ENCODE peak calls at places on chromosomes 6 and 20, in four cellular contexts. One of them, this sample, is unnamed.

GRCh38 chr6:7051780-7052440 is 55.9 kb upstream of the RREB1 start:
- DNase-seq in K562: no peak
- DNase-seq in SK-N-SH: peak; percentile 64
- DNase-seq in GM12878: no peak
- DNase-seq in this sample: peak; percentile 73

GRCh38 chr6:85498596-85499258 is 48.8 kb downstream of the NT5E start:
- DNase-seq in SK-N-SH: no peak
- DNase-seq in K562: no peak
- DNase-seq in GM12878: no peak
- DNase-seq in this sample: no peak

GRCh38 chr6:164109770-164110140 is 695.2 kb downstream of the QKI start:
- DNase-seq in GM12878: no peak
- DNase-seq in K562: peak; percentile 41
- DNase-seq in SK-N-SH: no peak
- DNase-seq in this sample: peak; percentile 49

GRCh38 chr6:46279874-46280273 is 109.1 kb upstream of the ENPP5 start:
- DNase-seq in SK-N-SH: no peak
- DNase-seq in K562: no peak
- DNase-seq in GM12878: no peak
- DNase-seq in this sample: no peak

GRCh38 chr20:8432435-8433148 is 300.5 kb downstream of the PLCB1 start:
- DNase-seq in GM12878: no peak
- DNase-seq in K562: no peak
- DNase-seq in SK-N-SH: peak; percentile 49
- DNase-seq in this sample: no peak

GRCh38 chr6:15341311-15341710 is 95.4 kb downstream of the JARID2 start:
- DNase-seq in SK-N-SH: no peak
- DNase-seq in GM12878: no peak
- DNase-seq in K562: no peak
- DNase-seq in this sample: no peak

GRCh38 chr6:117911660-117912059 is 4.6 kb downstream of the SLC35F1 start:
- DNase-seq in K562: no peak
- DNase-seq in GM12878: no peak
- DNase-seq in SK-N-SH: no peak
- DNase-seq in this sample: no peak

GRCh38 chr20:59828478-59829414 is 104.7 kb downstream of the SYCP2 start:
- DNase-seq in K562: no peak
- DNase-seq in GM12878: no peak
- DNase-seq in SK-N-SH: peak; percentile 50
- DNase-seq in this sample: no peak

GRCh38 chr6:149190228-149190831 is 127.2 kb upstream of the TAB2 start:
- DNase-seq in SK-N-SH: no peak
- DNase-seq in K562: no peak
- DNase-seq in GM12878: no peak
- DNase-seq in this sample: peak; percentile 80

GRCh38 chr6:166862287-166862977 is 93.9 kb downstream of the RNASET2 start:
- DNase-seq in SK-N-SH: peak; percentile 93
- DNase-seq in K562: no peak
- DNase-seq in GM12878: no peak
- DNase-seq in this sample: peak; percentile 77

GRCh38 chr6:12017263-12017662 is 5.2 kb downstream of the HIVEP1 start:
- DNase-seq in K562: no peak
- DNase-seq in GM12878: no peak
- DNase-seq in SK-N-SH: no peak
- DNase-seq in this sample: no peak

GRCh38 chr20:6767536-6768227 is at the start of gene BMP2:
- DNase-seq in SK-N-SH: peak; percentile 82
- DNase-seq in K562: peak; percentile 10
- DNase-seq in GM12878: no peak
- DNase-seq in this sample: peak; percentile 53

GRCh38 chr20:43863330-43863729 is 51.3 kb upstream of the TOX2 start:
- DNase-seq in GM12878: no peak
- DNase-seq in K562: no peak
- DNase-seq in SK-N-SH: no peak
- DNase-seq in this sample: no peak

GRCh38 chr6:6688283-6688682 is 99.8 kb downstream of the LY86 start:
- DNase-seq in GM12878: no peak
- DNase-seq in SK-N-SH: no peak
- DNase-seq in K562: no peak
- DNase-seq in this sample: no peak

GRCh38 chr20:52959125-52959524 is 13.0 kb upstream of the TSHZ2 start:
- DNase-seq in SK-N-SH: peak; percentile 78
- DNase-seq in K562: peak; percentile 28
- DNase-seq in GM12878: no peak
- DNase-seq in this sample: no peak

GRCh38 chr6:106910999-106911949 is 63.3 kb downstream of the CD24 start:
- DNase-seq in K562: no peak
- DNase-seq in GM12878: no peak
- DNase-seq in SK-N-SH: no peak
- DNase-seq in this sample: no peak

GRCh38 chr20:64102647-64103354 is 4.6 kb downstream of the NPBWR2 start:
- DNase-seq in SK-N-SH: no peak
- DNase-seq in K562: no peak
- DNase-seq in GM12878: no peak
- DNase-seq in this sample: peak; percentile 71

GRCh38 chr6:10690651-10691445 is 3.6 kb downstream of the C6orf52 start:
- DNase-seq in GM12878: no peak
- DNase-seq in K562: no peak
- DNase-seq in SK-N-SH: no peak
- DNase-seq in this sample: no peak

GRCh38 chr6:151445482-151445881 is 6.4 kb downstream of the RMND1 start:
- DNase-seq in SK-N-SH: no peak
- DNase-seq in GM12878: no peak
- DNase-seq in K562: no peak
- DNase-seq in this sample: no peak

GRCh38 chr6:5061152-5061551 is 24.0 kb upstream of the PPP1R3G start:
- DNase-seq in K562: no peak
- DNase-seq in SK-N-SH: no peak
- DNase-seq in GM12878: no peak
- DNase-seq in this sample: no peak

GRCh38 chr6:107323133-107323785 is 136.1 kb downstream of the PDSS2 start:
- DNase-seq in SK-N-SH: no peak
- DNase-seq in GM12878: no peak
- DNase-seq in K562: no peak
- DNase-seq in this sample: no peak

GRCh38 chr6:116397960-116398359 is 27.2 kb downstream of the DSE start:
- DNase-seq in GM12878: no peak
- DNase-seq in K562: no peak
- DNase-seq in SK-N-SH: no peak
- DNase-seq in this sample: no peak

GRCh38 chr6:118902731-118903130 is 8.8 kb downstream of the ASF1A start:
- DNase-seq in K562: no peak
- DNase-seq in GM12878: no peak
- DNase-seq in SK-N-SH: no peak
- DNase-seq in this sample: no peak

GRCh38 chr6:9494864-9495263 is 920.0 kb downstream of the TFAP2A start:
- DNase-seq in SK-N-SH: no peak
- DNase-seq in GM12878: no peak
- DNase-seq in K562: no peak
- DNase-seq in this sample: no peak

GRCh38 chr6:77462359-77463307 is 658 bp downstream of the HTR1B start:
- DNase-seq in K562: no peak
- DNase-seq in GM12878: no peak
- DNase-seq in SK-N-SH: no peak
- DNase-seq in this sample: peak; percentile 54

GRCh38 chr6:142833054-142833453 is 111.9 kb downstream of the HIVEP2 start:
- DNase-seq in K562: no peak
- DNase-seq in SK-N-SH: no peak
- DNase-seq in GM12878: no peak
- DNase-seq in this sample: no peak

GRCh38 chr20:17712201-17712600 is 12.4 kb downstream of the BANF2 start:
- DNase-seq in GM12878: no peak
- DNase-seq in K562: no peak
- DNase-seq in SK-N-SH: no peak
- DNase-seq in this sample: no peak

GRCh38 chr20:60729119-60729900 is 522.8 kb upstream of the CDH4 start:
- DNase-seq in K562: no peak
- DNase-seq in GM12878: no peak
- DNase-seq in SK-N-SH: no peak
- DNase-seq in this sample: peak; percentile 26

GRCh38 chr6:146543940-146544661 is 468 bp downstream of the RAB32 start:
- DNase-seq in SK-N-SH: no peak
- DNase-seq in GM12878: no peak
- DNase-seq in K562: no peak
- DNase-seq in this sample: peak; percentile 27

GRCh38 chr20:18224968-18225568 is 63.3 kb upstream of the ZNF133 start:
- DNase-seq in K562: no peak
- DNase-seq in SK-N-SH: peak; percentile 28
- DNase-seq in GM12878: no peak
- DNase-seq in this sample: no peak

GRCh38 chr6:15249371-15250019 is 3.6 kb downstream of the JARID2 start:
- DNase-seq in SK-N-SH: no peak
- DNase-seq in GM12878: no peak
- DNase-seq in K562: no peak
- DNase-seq in this sample: no peak

GRCh38 chr6:35633579-35634089 is 55.1 kb downstream of the FKBP5 start:
- DNase-seq in GM12878: no peak
- DNase-seq in SK-N-SH: no peak
- DNase-seq in K562: no peak
- DNase-seq in this sample: no peak

GRCh38 chr6:110178626-110179405 is 654 bp downstream of the WASF1 start:
- DNase-seq in GM12878: no peak
- DNase-seq in SK-N-SH: peak; percentile 72
- DNase-seq in K562: peak; percentile 34
- DNase-seq in this sample: peak; percentile 28

GRCh38 chr6:168828800-168829199 is 387.8 kb downstream of the SMOC2 start:
- DNase-seq in GM12878: no peak
- DNase-seq in SK-N-SH: no peak
- DNase-seq in K562: no peak
- DNase-seq in this sample: no peak

GRCh38 chr20:14583413-14583812 is 246.0 kb upstream of the FLRT3 start:
- DNase-seq in SK-N-SH: no peak
- DNase-seq in K562: no peak
- DNase-seq in GM12878: no peak
- DNase-seq in this sample: no peak

GRCh38 chr6:20306491-20306890 is 94.2 kb upstream of the MBOAT1 start:
- DNase-seq in K562: no peak
- DNase-seq in GM12878: no peak
- DNase-seq in SK-N-SH: no peak
- DNase-seq in this sample: peak; percentile 31

DNA sequence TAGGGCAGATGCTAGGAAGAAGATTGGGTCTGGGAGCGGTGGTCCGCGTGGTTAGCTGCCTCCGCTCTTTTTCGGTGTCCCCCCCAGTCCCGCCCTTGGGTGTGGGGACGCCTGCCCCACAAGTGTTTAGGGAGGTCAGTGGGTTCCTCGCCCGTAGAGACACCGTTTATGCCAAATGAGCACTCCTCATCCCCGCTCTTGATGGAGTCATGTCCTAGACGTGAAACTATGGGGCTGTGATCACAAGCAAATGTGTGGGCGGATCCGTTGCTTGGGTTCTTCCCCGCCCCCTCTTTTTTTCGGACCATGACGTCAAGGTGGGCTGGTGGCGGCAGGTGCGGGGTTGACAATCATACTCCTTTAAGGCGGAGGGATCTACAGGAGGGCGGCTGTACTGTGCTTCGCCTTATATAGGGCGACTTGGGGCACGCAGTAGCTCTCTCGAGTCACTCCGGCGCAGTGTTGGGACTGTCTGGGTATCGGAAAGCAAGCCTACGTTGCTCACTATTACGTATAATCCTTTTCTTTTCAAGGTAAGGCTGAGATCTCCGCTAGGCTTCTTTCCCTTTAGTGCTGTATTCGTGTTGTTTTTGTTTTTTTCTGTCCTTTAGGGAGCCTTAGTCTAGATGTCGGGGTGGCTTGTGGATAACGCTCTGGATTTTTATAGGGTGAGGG is at the start of gene HSP90AB1:
- DNase-seq in SK-N-SH: peak; percentile 94
- DNase-seq in GM12878: peak; percentile 96
- DNase-seq in K562: peak; percentile 98
- DNase-seq in this sample: peak; percentile 93
- TF ChIP-seq USF1 in SK-N-SH: no peak
- TF ChIP-seq USF1 in GM12878: no peak
- TF ChIP-seq USF1 in K562: peak; percentile 46
- TF ChIP-seq USF1 in this sample: no peak

DNA sequence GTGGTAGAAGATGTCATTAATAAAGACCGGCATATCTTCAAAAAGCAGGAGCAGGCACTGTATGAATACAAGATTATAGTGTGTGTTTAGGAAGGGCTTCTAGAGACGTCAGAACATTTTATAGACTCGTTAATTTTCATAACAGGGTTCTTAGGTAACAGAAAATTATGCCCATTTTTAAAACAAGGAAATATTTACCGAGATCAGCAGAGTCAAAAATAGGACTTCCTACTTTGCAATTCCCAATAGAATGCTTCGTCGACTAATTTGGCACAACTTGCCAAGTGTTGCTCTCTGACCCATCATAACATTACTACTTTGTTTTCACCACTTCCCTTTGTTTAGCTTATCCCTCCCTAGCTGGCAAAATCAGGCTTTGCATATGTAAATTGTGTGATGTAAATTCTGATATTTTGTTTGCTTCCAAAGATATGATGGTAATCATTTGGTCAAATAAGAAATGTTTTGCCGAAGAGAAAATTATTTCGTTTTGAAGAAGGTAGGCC is 903 bp upstream of the RANBP9 start:
- DNase-seq in GM12878: no peak
- DNase-seq in K562: no peak
- DNase-seq in SK-N-SH: no peak
- DNase-seq in this sample: no peak
- TF ChIP-seq USF1 in GM12878: no peak
- TF ChIP-seq USF1 in K562: no peak
- TF ChIP-seq USF1 in SK-N-SH: no peak
- TF ChIP-seq USF1 in this sample: no peak

GRCh38 chr6:3392930-3393575 is 63.8 kb downstream of the SLC22A23 start:
- DNase-seq in K562: peak; percentile 98
- DNase-seq in SK-N-SH: no peak
- DNase-seq in GM12878: no peak
- DNase-seq in this sample: no peak

GRCh38 chr6:3388786-3389185 is 68.1 kb downstream of the SLC22A23 start:
- DNase-seq in K562: no peak
- DNase-seq in SK-N-SH: no peak
- DNase-seq in GM12878: peak; percentile 62
- DNase-seq in this sample: no peak

GRCh38 chr6:3392059-3392458 is 64.8 kb downstream of the SLC22A23 start:
- DNase-seq in GM12878: no peak
- DNase-seq in K562: no peak
- DNase-seq in SK-N-SH: no peak
- DNase-seq in this sample: no peak

GRCh38 chr6:3389390-3390167 is 67.3 kb downstream of the SLC22A23 start:
- DNase-seq in K562: no peak
- DNase-seq in SK-N-SH: no peak
- DNase-seq in GM12878: no peak
- DNase-seq in this sample: no peak

GRCh38 chr6:3390698-3391097 is 66.2 kb downstream of the SLC22A23 start:
- DNase-seq in SK-N-SH: no peak
- DNase-seq in GM12878: no peak
- DNase-seq in K562: peak; percentile 60
- DNase-seq in this sample: no peak
- TF ChIP-seq USF1 in SK-N-SH: no peak
- TF ChIP-seq USF1 in GM12878: no peak
- TF ChIP-seq USF1 in K562: no peak
- TF ChIP-seq USF1 in this sample: no peak

GRCh38 chr6:98775205-98775604 is 59.2 kb upstream of the POU3F2 start:
- DNase-seq in SK-N-SH: no peak
- DNase-seq in GM12878: no peak
- DNase-seq in K562: no peak
- DNase-seq in this sample: no peak

GRCh38 chr6:98764378-98764911 is 69.9 kb upstream of the POU3F2 start:
- DNase-seq in K562: no peak
- DNase-seq in GM12878: no peak
- DNase-seq in SK-N-SH: no peak
- DNase-seq in this sample: no peak

GRCh38 chr6:98769546-98769945 is 64.8 kb upstream of the POU3F2 start:
- DNase-seq in K562: peak; percentile 42
- DNase-seq in SK-N-SH: no peak
- DNase-seq in GM12878: no peak
- DNase-seq in this sample: peak; percentile 41
- TF ChIP-seq USF1 in K562: no peak
- TF ChIP-seq USF1 in SK-N-SH: no peak
- TF ChIP-seq USF1 in GM12878: no peak
- TF ChIP-seq USF1 in this sample: no peak